ENCODE peak calls at places on chromosomes 11 and 22, in six cellular contexts. U is tibial nerve; S is kidney epithelial cell; A is OCI-LY7; N is endothelial cell; G is activated CD8-positive, alpha-beta T cell treated with anti-CD3 and anti-CD28 coated beads for 36 hours. W is an unnamed sample.

GRCh38 chr22:38697055-38697980 is 3.4 kb downstream of the JOSD1 start:
- DNase-seq in U (no peak), S (no peak), A (no peak), N (no peak), G (no peak), W (no peak)

GRCh38 chr11:1041471-1041870 is 5.0 kb upstream of the MUC6 start:
- DNase-seq in U (no peak), S (no peak), A (no peak), N (no peak), G (no peak), W (no peak)

GRCh38 chr22:44003776-44004460 is 20.2 kb upstream of the PARVB start:
- DNase-seq in U (no peak), S (no peak), A (no peak), N (peak), G (no peak), W (no peak)

GRCh38 chr11:96332236-96332761 is 10.7 kb downstream of the MAML2 start:
- DNase-seq in U (no peak), S (no peak), A (no peak), N (no peak), G (no peak), W (no peak)

GRCh38 chr11:116312560-116313340 is 460.0 kb downstream of the BUD13 start:
- DNase-seq in U (peak), S (no peak), A (no peak), N (no peak), G (no peak), W (no peak)

GRCh38 chr11:77506857-77507256 is 33.0 kb upstream of the PAK1 start:
- DNase-seq in U (no peak), S (peak), A (no peak), N (no peak), G (no peak), W (no peak)

GRCh38 chr22:11360632-11361031 is 4167.4 kb upstream of the OR11H1 start:
- DNase-seq in U (no peak), S (no peak), A (no peak), N (no peak), G (no peak), W (no peak)

GRCh38 chr11:44113018-44113417 is 17.5 kb downstream of the EXT2 start:
- DNase-seq in U (no peak), S (no peak), A (no peak), N (no peak), G (no peak), W (peak)

GRCh38 chr11:47917643-47918369 is 62.6 kb upstream of the PTPRJ start:
- DNase-seq in U (peak), S (peak), A (peak), N (no peak), G (no peak), W (no peak)

GRCh38 chr11:68342459-68343158 is 30.2 kb downstream of the LRP5 start:
- DNase-seq in U (no peak), S (no peak), A (no peak), N (no peak), G (no peak), W (no peak)

GRCh38 chr11:29781268-29781667 is 235.6 kb downstream of the KCNA4 start:
- DNase-seq in U (no peak), S (no peak), A (no peak), N (no peak), G (no peak), W (no peak)

GRCh38 chr11:73542175-73542574 is 55.7 kb downstream of the FAM168A start:
- DNase-seq in U (no peak), S (no peak), A (no peak), N (no peak), G (no peak), W (no peak)

GRCh38 chr11:66391322-66391721 is 19.8 kb upstream of the SLC29A2 start:
- DNase-seq in U (no peak), S (no peak), A (peak), N (no peak), G (no peak), W (peak)

GRCh38 chr11:23875407-23875950 is 621.4 kb upstream of the LUZP2 start:
- DNase-seq in U (no peak), S (no peak), A (no peak), N (no peak), G (no peak), W (no peak)

GRCh38 chr11:125167292-125167953 is 2.9 kb downstream of the PKNOX2 start:
- DNase-seq in U (no peak), S (no peak), A (no peak), N (peak), G (no peak), W (no peak)

GRCh38 chr11:134385774-134386565 is 26.1 kb downstream of the B3GAT1 start:
- DNase-seq in U (no peak), S (no peak), A (no peak), N (no peak), G (no peak), W (no peak)

GRCh38 chr11:73243093-73243485 is 25.0 kb downstream of the P2RY2 start:
- DNase-seq in U (no peak), S (no peak), A (no peak), N (no peak), G (no peak), W (no peak)

GRCh38 chr11:45684440-45684839 is 19.0 kb upstream of the CHST1 start:
- DNase-seq in U (no peak), S (no peak), A (no peak), N (no peak), G (no peak), W (no peak)

GRCh38 chr22:50153756-50154140 is 16.8 kb upstream of the PANX2 start:
- DNase-seq in U (no peak), S (no peak), A (no peak), N (no peak), G (no peak), W (no peak)

GRCh38 chr22:50150161-50151129 is 20.1 kb upstream of the PANX2 start:
- DNase-seq in U (no peak), S (no peak), A (no peak), N (no peak), G (no peak), W (no peak)

GRCh38 chr22:50148991-50149721 is 21.4 kb upstream of the PANX2 start:
- DNase-seq in U (no peak), S (peak), A (peak), N (peak), G (peak), W (peak)

GRCh38 chr22:50153056-50153755 is 17.3 kb upstream of the PANX2 start:
- DNase-seq in U (no peak), S (no peak), A (no peak), N (no peak), G (no peak), W (no peak)

DNA sequence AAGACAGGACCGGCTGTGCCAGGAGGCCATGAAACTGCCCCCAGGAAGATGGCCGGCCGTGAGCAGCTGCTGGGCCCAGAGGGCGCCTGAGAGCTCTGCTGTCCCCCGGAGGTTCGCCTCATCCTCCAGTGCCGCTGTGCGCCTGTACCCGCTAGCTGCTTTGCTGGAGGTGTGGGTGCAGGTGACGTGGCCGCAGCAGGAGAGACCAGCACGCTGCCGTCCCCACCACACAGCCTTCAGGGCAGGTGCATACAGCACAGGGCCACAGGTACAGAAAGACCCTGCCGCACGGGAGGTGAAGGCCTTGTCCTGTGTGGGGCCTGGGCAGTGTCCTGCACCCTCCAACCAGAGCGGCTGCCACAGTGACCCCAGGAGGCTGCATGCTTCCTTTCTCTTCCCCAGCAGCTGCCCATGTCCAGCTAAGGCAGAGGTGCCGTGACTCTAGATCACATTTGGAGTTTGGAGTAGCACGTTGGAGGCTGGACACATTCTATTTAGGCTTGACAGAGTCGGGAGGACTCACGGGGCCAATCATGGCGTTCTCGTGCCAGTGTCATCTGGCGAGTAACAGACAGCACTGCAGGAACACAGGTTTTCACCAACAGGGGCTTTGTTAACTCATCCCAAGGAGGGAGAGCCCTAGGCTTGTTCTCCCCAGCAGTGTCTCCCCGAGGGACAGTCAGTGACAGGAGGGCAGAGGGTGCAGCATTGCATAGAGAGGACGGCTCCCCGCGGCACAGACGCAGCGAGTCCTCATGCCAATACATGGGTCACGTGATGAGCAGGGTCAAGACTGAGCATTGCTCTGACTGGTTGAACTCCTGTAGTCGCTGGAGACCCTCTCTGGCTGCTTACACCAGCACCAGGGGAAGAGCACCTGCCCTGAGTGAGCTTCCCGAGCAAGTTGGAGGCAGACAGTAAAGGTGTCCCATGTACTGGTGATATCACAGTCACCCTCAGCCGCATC is 18.7 kb upstream of the PANX2 start:
- DNase-seq in U (no peak), S (no peak), A (no peak), N (no peak), G (no peak), W (no peak)
- TF ChIP-seq CTCF in U (no peak), S (no peak), A (no peak), N (no peak), G (no peak), W (no peak)

DNA sequence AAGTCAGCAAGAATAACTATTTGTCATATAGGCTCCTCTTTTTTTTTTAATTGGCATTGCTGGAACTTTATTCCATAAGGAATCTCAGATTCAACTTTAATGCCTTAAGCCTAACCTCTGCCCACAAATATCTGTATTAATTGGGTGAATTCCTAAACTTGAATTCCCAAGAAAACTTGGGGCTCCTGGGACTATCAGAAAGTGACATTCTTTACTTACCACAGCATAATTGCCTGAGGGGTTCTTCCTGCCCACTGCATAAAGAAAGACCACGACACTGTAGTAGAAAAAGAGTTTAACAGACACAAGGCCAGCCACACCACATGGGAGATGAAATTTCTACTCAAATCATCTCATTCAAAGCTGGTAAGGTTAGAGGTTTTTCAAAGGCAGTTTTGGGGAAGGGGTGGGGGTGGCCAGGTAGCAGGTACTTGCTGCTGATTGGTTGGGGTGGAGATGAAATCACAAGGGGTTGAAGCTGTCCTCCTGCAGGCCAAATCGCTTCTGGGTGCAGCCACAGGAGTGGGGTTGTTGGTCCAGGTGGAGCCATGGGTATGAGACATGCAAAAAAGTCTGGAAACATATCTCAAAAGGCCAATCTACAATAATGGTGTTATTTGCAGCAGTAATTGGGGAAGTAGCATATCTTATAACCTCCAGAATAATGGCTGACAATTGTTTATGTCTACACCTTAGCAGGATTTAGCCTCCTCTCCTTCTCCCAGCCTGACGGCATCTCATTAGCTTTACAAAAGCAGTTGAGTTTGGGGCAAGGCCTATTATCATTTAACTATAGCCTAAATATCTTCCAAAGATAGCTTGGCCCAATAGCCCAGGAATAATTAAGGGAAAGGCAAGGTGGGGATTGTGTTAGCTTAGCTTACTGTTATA is 4.8 kb upstream of the NLRP10 start:
- DNase-seq in U (no peak), S (no peak), A (no peak), N (no peak), G (no peak), W (no peak)
- TF ChIP-seq CTCF in U (no peak), S (no peak), A (no peak), N (no peak), G (no peak), W (no peak)

DNA sequence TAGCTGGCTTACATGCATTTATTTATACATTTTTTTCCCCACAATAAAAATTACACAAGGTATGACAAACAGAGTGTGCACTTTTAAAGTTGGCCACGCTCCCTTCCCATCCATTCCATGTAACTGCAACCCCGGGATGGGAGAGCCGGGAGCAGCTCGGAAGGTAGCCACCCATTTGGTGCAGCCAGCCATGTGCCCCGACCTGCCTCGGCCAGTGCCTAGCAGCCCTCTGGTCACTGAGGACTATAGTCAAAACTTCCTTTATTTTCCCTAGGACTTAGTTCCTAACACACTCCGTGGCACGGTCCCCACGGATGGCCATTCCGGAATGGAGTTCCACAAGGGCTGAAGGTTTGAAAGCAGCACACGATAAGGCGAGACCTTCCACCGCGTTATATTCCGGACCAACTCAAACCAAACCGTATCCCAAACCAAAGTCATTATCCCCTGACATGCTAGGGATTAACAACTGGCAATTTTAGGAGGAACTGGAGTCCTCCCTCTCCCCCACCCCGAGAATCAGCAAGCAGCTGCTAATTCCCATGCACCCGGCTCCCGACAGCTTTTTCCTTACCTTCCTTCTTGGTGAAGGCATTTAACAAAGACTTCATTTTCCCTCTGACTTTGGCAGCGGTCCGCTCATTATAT is 426.4 kb downstream of the SHANK2 start:
- DNase-seq in U (no peak), S (no peak), A (no peak), N (no peak), G (no peak), W (no peak)
- TF ChIP-seq CTCF in U (no peak), S (no peak), A (no peak), N (no peak), G (no peak), W (no peak)

DNA sequence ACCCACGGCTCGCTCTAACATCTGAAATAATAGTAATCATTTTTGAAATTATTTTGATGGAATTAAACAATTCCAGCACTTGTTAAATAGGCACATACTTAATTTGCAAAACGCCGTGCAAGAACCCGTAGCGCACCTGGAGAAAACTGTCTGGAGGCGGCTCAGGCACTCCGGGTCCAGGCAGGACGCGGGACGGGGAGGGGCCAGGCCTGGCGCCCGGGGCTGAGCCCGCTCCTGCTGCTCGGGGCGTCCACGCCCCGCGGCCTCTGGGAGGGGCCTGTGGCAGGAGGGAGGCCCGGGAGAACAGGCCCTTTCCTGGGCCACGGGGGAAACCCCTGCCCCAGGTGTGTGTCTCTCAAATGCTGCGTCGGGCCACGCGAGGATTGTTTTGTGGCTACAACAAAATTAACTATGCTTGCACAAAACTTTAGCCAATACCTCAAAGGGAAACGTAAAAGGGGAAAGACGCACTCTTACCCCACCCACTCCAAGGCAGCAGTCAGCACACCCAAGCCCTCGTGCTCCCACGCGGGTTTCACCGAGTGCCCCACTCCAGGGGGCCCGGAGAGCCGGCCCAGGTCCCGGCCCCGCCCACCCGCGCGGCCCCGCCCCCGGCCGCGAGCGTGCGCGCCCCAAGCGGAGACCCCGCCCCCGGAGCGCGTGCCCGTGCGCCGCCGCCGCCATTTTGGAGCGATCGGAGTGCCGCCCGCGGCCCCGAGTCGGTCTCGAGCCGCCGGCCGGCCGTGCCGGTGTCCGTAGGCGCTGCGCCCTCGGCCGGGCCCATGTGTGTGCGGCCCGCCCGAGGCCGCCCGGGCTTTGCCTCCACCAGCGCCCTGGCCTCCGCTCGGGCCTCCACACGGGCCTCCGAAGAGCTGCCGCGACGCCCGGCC is at the start of gene PPP6R2:
- DNase-seq in U (peak), S (no peak), A (peak), N (peak), G (peak), W (peak)
- TF ChIP-seq CTCF in U (peak), S (no peak), A (peak), N (peak), G (peak), W (no peak)

GRCh38 chr11:35799655-35800054 is 137.1 kb downstream of the TRIM44 start:
- DNase-seq in U (no peak), S (no peak), A (no peak), N (no peak), G (no peak), W (no peak)
- TF ChIP-seq CTCF in U (no peak), S (no peak), A (no peak), N (peak), G (peak), W (no peak)

DNA sequence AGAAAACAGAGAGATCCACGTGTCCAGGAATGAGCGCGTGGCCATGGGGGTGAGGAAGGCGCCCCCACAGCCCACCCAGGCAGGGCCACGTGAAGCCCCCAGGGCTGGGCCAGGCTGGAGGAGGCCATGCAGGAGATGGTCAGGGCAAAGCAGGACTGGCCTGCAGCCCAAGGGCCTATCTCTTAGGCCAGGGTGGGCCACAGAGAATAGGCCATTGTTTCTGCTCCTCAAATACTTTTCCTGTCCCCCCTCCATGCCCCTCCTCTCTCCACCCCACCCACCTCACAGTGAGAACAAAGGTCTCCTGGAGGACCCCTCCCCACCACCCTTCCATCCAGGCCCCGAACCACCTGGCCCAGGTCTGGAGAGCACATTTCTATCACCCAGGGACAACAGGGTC is 8.3 kb upstream of the CDC42EP1 start:
- DNase-seq in U (no peak), S (no peak), A (no peak), N (no peak), G (no peak), W (no peak)
- TF ChIP-seq CTCF in U (no peak), S (no peak), A (no peak), N (no peak), G (no peak), W (no peak)

GRCh38 chr11:86390499-86390898 is 15.8 kb downstream of the CCDC81 start:
- DNase-seq in U (no peak), S (no peak), A (no peak), N (no peak), G (no peak), W (no peak)
- TF ChIP-seq CTCF in U (no peak), S (no peak), A (no peak), N (no peak), G (no peak), W (no peak)

W was measured in GM13977.